ENCODE peak calls at places on chromosomes 11 and 22, in six cellular contexts. One of them, this sample, is unnamed.

GRCh38 chr11:13668957-13669521 is 571 bp downstream of the FAR1 start:
- DNase-seq in naive thymus-derived CD4-positive, alpha-beta T cell: peak; percentile 64
- DNase-seq in CD4-positive, CD25-positive, alpha-beta regulatory T cell: peak; percentile 49
- DNase-seq in A549: peak; percentile 44
- DNase-seq in uterus: no peak
- DNase-seq in vagina: no peak
- DNase-seq in this sample: no peak

GRCh38 chr11:104159356-104159755 is 4.6 kb downstream of the PDGFD start:
- DNase-seq in naive thymus-derived CD4-positive, alpha-beta T cell: no peak
- DNase-seq in CD4-positive, CD25-positive, alpha-beta regulatory T cell: no peak
- DNase-seq in A549: no peak
- DNase-seq in uterus: no peak
- DNase-seq in vagina: no peak
- DNase-seq in this sample: no peak

GRCh38 chr11:132200303-132200936 is 830.0 kb downstream of the NTM start:
- DNase-seq in naive thymus-derived CD4-positive, alpha-beta T cell: no peak
- DNase-seq in CD4-positive, CD25-positive, alpha-beta regulatory T cell: no peak
- DNase-seq in A549: no peak
- DNase-seq in uterus: no peak
- DNase-seq in vagina: no peak
- DNase-seq in this sample: no peak

GRCh38 chr11:45289369-45289768 is 3.2 kb upstream of the SYT13 start:
- DNase-seq in naive thymus-derived CD4-positive, alpha-beta T cell: no peak
- DNase-seq in CD4-positive, CD25-positive, alpha-beta regulatory T cell: no peak
- DNase-seq in A549: peak; percentile 57
- DNase-seq in uterus: no peak
- DNase-seq in vagina: peak; percentile 40
- DNase-seq in this sample: no peak

GRCh38 chr11:120095516-120095915 is 42.4 kb downstream of the TRIM29 start:
- DNase-seq in naive thymus-derived CD4-positive, alpha-beta T cell: no peak
- DNase-seq in CD4-positive, CD25-positive, alpha-beta regulatory T cell: no peak
- DNase-seq in A549: no peak
- DNase-seq in uterus: no peak
- DNase-seq in vagina: no peak
- DNase-seq in this sample: no peak

GRCh38 chr11:34053161-34053686 is 1.7 kb downstream of the CAPRIN1 start:
- DNase-seq in naive thymus-derived CD4-positive, alpha-beta T cell: peak; percentile 75
- DNase-seq in CD4-positive, CD25-positive, alpha-beta regulatory T cell: peak; percentile 76
- DNase-seq in A549: peak; percentile 73
- DNase-seq in uterus: peak; percentile 66
- DNase-seq in vagina: no peak
- DNase-seq in this sample: peak; percentile 71

GRCh38 chr11:72037554-72038311 is 39.0 kb downstream of the IL18BP start:
- DNase-seq in naive thymus-derived CD4-positive, alpha-beta T cell: no peak
- DNase-seq in CD4-positive, CD25-positive, alpha-beta regulatory T cell: no peak
- DNase-seq in A549: no peak
- DNase-seq in uterus: no peak
- DNase-seq in vagina: no peak
- DNase-seq in this sample: no peak

GRCh38 chr11:112343368-112344039 is 82.8 kb upstream of the PLET1 start:
- DNase-seq in naive thymus-derived CD4-positive, alpha-beta T cell: no peak
- DNase-seq in CD4-positive, CD25-positive, alpha-beta regulatory T cell: no peak
- DNase-seq in A549: no peak
- DNase-seq in uterus: no peak
- DNase-seq in vagina: no peak
- DNase-seq in this sample: no peak

GRCh38 chr11:114232400-114233070 is 63.7 kb upstream of the NNMT start:
- DNase-seq in naive thymus-derived CD4-positive, alpha-beta T cell: no peak
- DNase-seq in CD4-positive, CD25-positive, alpha-beta regulatory T cell: no peak
- DNase-seq in A549: no peak
- DNase-seq in uterus: no peak
- DNase-seq in vagina: no peak
- DNase-seq in this sample: no peak

GRCh38 chr11:78346799-78347198 is 70.8 kb downstream of the GAB2 start:
- DNase-seq in naive thymus-derived CD4-positive, alpha-beta T cell: no peak
- DNase-seq in CD4-positive, CD25-positive, alpha-beta regulatory T cell: no peak
- DNase-seq in A549: no peak
- DNase-seq in uterus: no peak
- DNase-seq in vagina: no peak
- DNase-seq in this sample: no peak

GRCh38 chr11:11607772-11608171 is 14.0 kb downstream of the GALNT18 start:
- DNase-seq in naive thymus-derived CD4-positive, alpha-beta T cell: no peak
- DNase-seq in CD4-positive, CD25-positive, alpha-beta regulatory T cell: no peak
- DNase-seq in A549: no peak
- DNase-seq in uterus: no peak
- DNase-seq in vagina: no peak
- DNase-seq in this sample: no peak

GRCh38 chr11:125170406-125171031 is 6.0 kb downstream of the PKNOX2 start:
- DNase-seq in naive thymus-derived CD4-positive, alpha-beta T cell: no peak
- DNase-seq in CD4-positive, CD25-positive, alpha-beta regulatory T cell: no peak
- DNase-seq in A549: no peak
- DNase-seq in uterus: no peak
- DNase-seq in vagina: no peak
- DNase-seq in this sample: no peak

GRCh38 chr22:29255064-29255621 is 12.6 kb downstream of the RHBDD3 start:
- DNase-seq in naive thymus-derived CD4-positive, alpha-beta T cell: no peak
- DNase-seq in CD4-positive, CD25-positive, alpha-beta regulatory T cell: no peak
- DNase-seq in A549: no peak
- DNase-seq in uterus: no peak
- DNase-seq in vagina: no peak
- DNase-seq in this sample: no peak

GRCh38 chr22:22408731-22409696 is 99.5 kb downstream of the ZNF280B start:
- DNase-seq in naive thymus-derived CD4-positive, alpha-beta T cell: no peak
- DNase-seq in CD4-positive, CD25-positive, alpha-beta regulatory T cell: no peak
- DNase-seq in A549: peak; percentile 15
- DNase-seq in uterus: no peak
- DNase-seq in vagina: peak; percentile 82
- DNase-seq in this sample: no peak

GRCh38 chr22:44813416-44813815 is 61.0 kb downstream of the ARHGAP8 start:
- DNase-seq in naive thymus-derived CD4-positive, alpha-beta T cell: no peak
- DNase-seq in CD4-positive, CD25-positive, alpha-beta regulatory T cell: no peak
- DNase-seq in A549: no peak
- DNase-seq in uterus: no peak
- DNase-seq in vagina: no peak
- DNase-seq in this sample: no peak

GRCh38 chr22:26588749-26589366 is 1.1 kb downstream of the TPST2 start:
- DNase-seq in naive thymus-derived CD4-positive, alpha-beta T cell: no peak
- DNase-seq in CD4-positive, CD25-positive, alpha-beta regulatory T cell: no peak
- DNase-seq in A549: no peak
- DNase-seq in uterus: no peak
- DNase-seq in vagina: no peak
- DNase-seq in this sample: no peak

GRCh38 chr22:44577391-44578114 is 79.5 kb upstream of the RTL6 start:
- DNase-seq in naive thymus-derived CD4-positive, alpha-beta T cell: no peak
- DNase-seq in CD4-positive, CD25-positive, alpha-beta regulatory T cell: no peak
- DNase-seq in A549: no peak
- DNase-seq in uterus: no peak
- DNase-seq in vagina: no peak
- DNase-seq in this sample: no peak

GRCh38 chr11:64659417-64660144 is 63.4 kb downstream of the NRXN2 start:
- DNase-seq in naive thymus-derived CD4-positive, alpha-beta T cell: no peak
- DNase-seq in CD4-positive, CD25-positive, alpha-beta regulatory T cell: no peak
- DNase-seq in A549: peak; percentile 64
- DNase-seq in uterus: no peak
- DNase-seq in vagina: no peak
- DNase-seq in this sample: no peak

GRCh38 chr22:50199836-50200332 is 927 bp upstream of the SELENOO start:
- DNase-seq in naive thymus-derived CD4-positive, alpha-beta T cell: no peak
- DNase-seq in CD4-positive, CD25-positive, alpha-beta regulatory T cell: no peak
- DNase-seq in A549: no peak
- DNase-seq in uterus: peak; percentile 33
- DNase-seq in vagina: no peak
- DNase-seq in this sample: no peak

GRCh38 chr22:50202130-50202671 is 1.4 kb downstream of the SELENOO start:
- DNase-seq in naive thymus-derived CD4-positive, alpha-beta T cell: no peak
- DNase-seq in CD4-positive, CD25-positive, alpha-beta regulatory T cell: no peak
- DNase-seq in A549: no peak
- DNase-seq in uterus: no peak
- DNase-seq in vagina: no peak
- DNase-seq in this sample: no peak

GRCh38 chr22:50199251-50199721 is 1.5 kb upstream of the SELENOO start:
- DNase-seq in naive thymus-derived CD4-positive, alpha-beta T cell: no peak
- DNase-seq in CD4-positive, CD25-positive, alpha-beta regulatory T cell: no peak
- DNase-seq in A549: no peak
- DNase-seq in uterus: no peak
- DNase-seq in vagina: no peak
- DNase-seq in this sample: no peak

GRCh38 chr22:50201191-50202129 is 649 bp downstream of the SELENOO start:
- DNase-seq in naive thymus-derived CD4-positive, alpha-beta T cell: no peak
- DNase-seq in CD4-positive, CD25-positive, alpha-beta regulatory T cell: no peak
- DNase-seq in A549: no peak
- DNase-seq in uterus: no peak
- DNase-seq in vagina: no peak
- DNase-seq in this sample: no peak

GRCh38 chr22:50200333-50201190 is at the start of gene SELENOO:
- DNase-seq in naive thymus-derived CD4-positive, alpha-beta T cell: peak; percentile 93
- DNase-seq in CD4-positive, CD25-positive, alpha-beta regulatory T cell: peak; percentile 87
- DNase-seq in A549: peak; percentile 93
- DNase-seq in uterus: peak; percentile 90
- DNase-seq in vagina: no peak
- DNase-seq in this sample: peak; percentile 83
- H3K27ac ChIP-seq in naive thymus-derived CD4-positive, alpha-beta T cell: peak within 1 kb of the TSS; percentile 93
- H3K27ac ChIP-seq in CD4-positive, CD25-positive, alpha-beta regulatory T cell: peak within 1 kb of the TSS; percentile 61
- H3K27ac ChIP-seq in A549: peak within 1 kb of the TSS; percentile 93
- H3K27ac ChIP-seq in uterus: peak within 1 kb of the TSS; percentile 81
- H3K27ac ChIP-seq in vagina: peak within 1 kb of the TSS; percentile 82
- H3K27ac ChIP-seq in this sample: peak within 1 kb of the TSS; percentile 77

GRCh38 chr22:32411388-32411787 is 659 bp downstream of the RTCB start:
- DNase-seq in naive thymus-derived CD4-positive, alpha-beta T cell: no peak
- DNase-seq in CD4-positive, CD25-positive, alpha-beta regulatory T cell: no peak
- DNase-seq in A549: no peak
- DNase-seq in uterus: no peak
- DNase-seq in vagina: no peak
- DNase-seq in this sample: peak; percentile 9
- H3K27ac ChIP-seq in naive thymus-derived CD4-positive, alpha-beta T cell: peak overlapping the region; percentile 92
- H3K27ac ChIP-seq in CD4-positive, CD25-positive, alpha-beta regulatory T cell: peak overlapping the region; percentile 77
- H3K27ac ChIP-seq in A549: peak overlapping the region; percentile 78
- H3K27ac ChIP-seq in uterus: peak overlapping the region; percentile 45
- H3K27ac ChIP-seq in vagina: peak overlapping the region; percentile 64
- H3K27ac ChIP-seq in this sample: peak overlapping the region; percentile 83

GRCh38 chr11:62752177-62752785 is 1.7 kb downstream of the ZBTB3 start:
- DNase-seq in naive thymus-derived CD4-positive, alpha-beta T cell: no peak
- DNase-seq in CD4-positive, CD25-positive, alpha-beta regulatory T cell: no peak
- DNase-seq in A549: no peak
- DNase-seq in uterus: no peak
- DNase-seq in vagina: no peak
- DNase-seq in this sample: no peak

GRCh38 chr11:62753736-62754603 is at the start of gene ZBTB3:
- DNase-seq in naive thymus-derived CD4-positive, alpha-beta T cell: peak; percentile 94
- DNase-seq in CD4-positive, CD25-positive, alpha-beta regulatory T cell: peak; percentile 99
- DNase-seq in A549: peak; percentile 99
- DNase-seq in uterus: peak; percentile 98
- DNase-seq in vagina: peak; percentile 99
- DNase-seq in this sample: peak; percentile 95

GRCh38 chr11:62755086-62755615 is 1.2 kb upstream of the ZBTB3 start:
- DNase-seq in naive thymus-derived CD4-positive, alpha-beta T cell: no peak
- DNase-seq in CD4-positive, CD25-positive, alpha-beta regulatory T cell: no peak
- DNase-seq in A549: no peak
- DNase-seq in uterus: no peak
- DNase-seq in vagina: no peak
- DNase-seq in this sample: no peak

GRCh38 chr11:62757846-62758788 is 3.3 kb upstream of the POLR2G start:
- DNase-seq in naive thymus-derived CD4-positive, alpha-beta T cell: no peak
- DNase-seq in CD4-positive, CD25-positive, alpha-beta regulatory T cell: no peak
- DNase-seq in A549: no peak
- DNase-seq in uterus: no peak
- DNase-seq in vagina: no peak
- DNase-seq in this sample: no peak

GRCh38 chr11:62752994-62753735 is 795 bp downstream of the ZBTB3 start:
- DNase-seq in naive thymus-derived CD4-positive, alpha-beta T cell: no peak
- DNase-seq in CD4-positive, CD25-positive, alpha-beta regulatory T cell: no peak
- DNase-seq in A549: no peak
- DNase-seq in uterus: no peak
- DNase-seq in vagina: no peak
- DNase-seq in this sample: no peak
- H3K27ac ChIP-seq in naive thymus-derived CD4-positive, alpha-beta T cell: peak overlapping the region; percentile 83
- H3K27ac ChIP-seq in CD4-positive, CD25-positive, alpha-beta regulatory T cell: peak overlapping the region; percentile 92
- H3K27ac ChIP-seq in A549: peak overlapping the region; percentile 94
- H3K27ac ChIP-seq in uterus: peak overlapping the region; percentile 92
- H3K27ac ChIP-seq in vagina: peak overlapping the region; percentile 89
- H3K27ac ChIP-seq in this sample: peak overlapping the region; percentile 95

GRCh38 chr11:86632499-86633269 is 39.7 kb downstream of the ME3 start:
- DNase-seq in naive thymus-derived CD4-positive, alpha-beta T cell: peak; percentile 62
- DNase-seq in CD4-positive, CD25-positive, alpha-beta regulatory T cell: no peak
- DNase-seq in A549: peak; percentile 89
- DNase-seq in uterus: no peak
- DNase-seq in vagina: no peak
- DNase-seq in this sample: no peak
- H3K27ac ChIP-seq in naive thymus-derived CD4-positive, alpha-beta T cell: no peak overlapping the region
- H3K27ac ChIP-seq in CD4-positive, CD25-positive, alpha-beta regulatory T cell: no peak overlapping the region
- H3K27ac ChIP-seq in A549: peak overlapping the region; percentile 69
- H3K27ac ChIP-seq in uterus: no peak overlapping the region
- H3K27ac ChIP-seq in vagina: no peak overlapping the region
- H3K27ac ChIP-seq in this sample: no peak overlapping the region

GRCh38 chr22:38276161-38276560 is 3.4 kb upstream of the TMEM184B start:
- DNase-seq in naive thymus-derived CD4-positive, alpha-beta T cell: no peak
- DNase-seq in CD4-positive, CD25-positive, alpha-beta regulatory T cell: no peak
- DNase-seq in A549: no peak
- DNase-seq in uterus: no peak
- DNase-seq in vagina: no peak
- DNase-seq in this sample: no peak
- H3K27ac ChIP-seq in naive thymus-derived CD4-positive, alpha-beta T cell: no peak overlapping the region
- H3K27ac ChIP-seq in CD4-positive, CD25-positive, alpha-beta regulatory T cell: no peak overlapping the region
- H3K27ac ChIP-seq in A549: no peak overlapping the region
- H3K27ac ChIP-seq in uterus: no peak overlapping the region
- H3K27ac ChIP-seq in vagina: no peak overlapping the region
- H3K27ac ChIP-seq in this sample: no peak overlapping the region

DNA sequence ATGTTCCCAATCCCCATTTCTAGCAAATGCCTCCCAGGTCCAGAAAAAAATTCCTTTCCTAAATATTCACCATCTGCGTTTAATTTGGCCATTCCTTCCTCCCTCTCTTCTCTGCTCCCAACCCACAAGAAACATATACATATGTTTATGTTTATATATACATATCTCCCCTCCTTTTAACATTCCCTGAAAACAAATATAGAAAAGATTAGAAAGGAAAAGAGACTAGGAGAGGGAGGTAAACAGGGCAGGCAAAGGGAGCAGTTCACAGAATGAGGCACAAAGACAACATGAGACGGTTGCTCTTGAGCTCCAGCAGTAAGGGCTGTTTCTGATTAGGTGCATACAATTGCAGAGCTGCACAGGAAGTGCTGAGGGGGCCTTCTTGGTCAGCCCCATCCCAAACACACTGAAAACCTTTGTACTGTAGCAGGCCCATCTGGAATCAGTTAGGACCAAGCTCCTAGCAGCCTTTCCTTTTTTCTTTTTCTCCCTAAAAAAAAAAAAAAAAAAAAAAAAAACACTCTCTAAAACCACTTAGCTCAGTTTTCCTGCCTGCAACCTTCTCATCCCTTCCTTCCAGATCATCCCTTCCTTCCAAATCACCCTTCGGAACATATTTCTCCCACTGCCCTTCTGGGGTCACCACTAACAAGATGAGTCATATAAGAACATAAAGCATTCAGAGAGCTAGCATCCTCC is 57.1 kb downstream of the RBFOX2 start:
- DNase-seq in naive thymus-derived CD4-positive, alpha-beta T cell: no peak
- DNase-seq in CD4-positive, CD25-positive, alpha-beta regulatory T cell: no peak
- DNase-seq in A549: no peak
- DNase-seq in uterus: peak; percentile 69
- DNase-seq in vagina: no peak
- DNase-seq in this sample: no peak
- H3K27ac ChIP-seq in naive thymus-derived CD4-positive, alpha-beta T cell: no peak overlapping the region
- H3K27ac ChIP-seq in CD4-positive, CD25-positive, alpha-beta regulatory T cell: no peak overlapping the region
- H3K27ac ChIP-seq in A549: no peak overlapping the region
- H3K27ac ChIP-seq in uterus: peak overlapping the region; percentile 89
- H3K27ac ChIP-seq in vagina: peak overlapping the region; percentile 80
- H3K27ac ChIP-seq in this sample: no peak overlapping the region